ENCODE peak calls at places on chromosomes 12 and 14, in five cellular contexts. One of them, this sample, is unnamed.
A peak's percentile ranks its signal among the peaks of the same experiment; 100 is the strongest.

GRCh38 chr14:89417469-89418225 is 614 bp upstream of the FOXN3 start:
- DNase-seq in A549: peak; percentile 77
- DNase-seq in suprapubic skin: peak; percentile 86
- DNase-seq in lower leg skin: peak; percentile 71
- DNase-seq in HFFc6: peak; percentile 58
- DNase-seq in this sample: no peak

GRCh38 chr12:5656836-5657235 is 224.9 kb downstream of the NTF3 start:
- DNase-seq in A549: no peak
- DNase-seq in suprapubic skin: no peak
- DNase-seq in lower leg skin: no peak
- DNase-seq in HFFc6: no peak
- DNase-seq in this sample: no peak

GRCh38 chr12:57224973-57225679 is 4.4 kb upstream of the SHMT2 start:
- DNase-seq in A549: no peak
- DNase-seq in suprapubic skin: no peak
- DNase-seq in lower leg skin: no peak
- DNase-seq in HFFc6: no peak
- DNase-seq in this sample: no peak

GRCh38 chr14:22098435-22098834 is 424.8 kb upstream of the OR4E1 start:
- DNase-seq in A549: no peak
- DNase-seq in suprapubic skin: no peak
- DNase-seq in lower leg skin: no peak
- DNase-seq in HFFc6: no peak
- DNase-seq in this sample: no peak

GRCh38 chr12:130709151-130710000 is 6.7 kb downstream of the RIMBP2 start:
- DNase-seq in A549: no peak
- DNase-seq in suprapubic skin: no peak
- DNase-seq in lower leg skin: no peak
- DNase-seq in HFFc6: no peak
- DNase-seq in this sample: no peak

GRCh38 chr14:93033983-93034670 is 81.6 kb downstream of the ITPK1 start:
- DNase-seq in A549: no peak
- DNase-seq in suprapubic skin: no peak
- DNase-seq in lower leg skin: no peak
- DNase-seq in HFFc6: no peak
- DNase-seq in this sample: no peak

GRCh38 chr14:35631071-35631805 is 97.3 kb downstream of the INSM2 start:
- DNase-seq in A549: no peak
- DNase-seq in suprapubic skin: no peak
- DNase-seq in lower leg skin: no peak
- DNase-seq in HFFc6: no peak
- DNase-seq in this sample: no peak

GRCh38 chr14:79166171-79166570 is 996.0 kb downstream of the NRXN3 start:
- DNase-seq in A549: no peak
- DNase-seq in suprapubic skin: no peak
- DNase-seq in lower leg skin: no peak
- DNase-seq in HFFc6: no peak
- DNase-seq in this sample: no peak

GRCh38 chr12:57713209-57713608 is 19.3 kb downstream of the OS9 start:
- DNase-seq in A549: no peak
- DNase-seq in suprapubic skin: no peak
- DNase-seq in lower leg skin: no peak
- DNase-seq in HFFc6: no peak
- DNase-seq in this sample: no peak

GRCh38 chr14:55000381-55000780 is 26.5 kb downstream of the WDHD1 start:
- DNase-seq in A549: no peak
- DNase-seq in suprapubic skin: no peak
- DNase-seq in lower leg skin: no peak
- DNase-seq in HFFc6: no peak
- DNase-seq in this sample: no peak

GRCh38 chr12:6963741-6964446 is 6.6 kb downstream of the PHB2 start:
- DNase-seq in A549: no peak
- DNase-seq in suprapubic skin: peak; percentile 75
- DNase-seq in lower leg skin: no peak
- DNase-seq in HFFc6: no peak
- DNase-seq in this sample: no peak

GRCh38 chr12:28966049-28966778 is 182.9 kb upstream of the FAR2 start:
- DNase-seq in A549: no peak
- DNase-seq in suprapubic skin: no peak
- DNase-seq in lower leg skin: no peak
- DNase-seq in HFFc6: no peak
- DNase-seq in this sample: no peak

GRCh38 chr12:32549675-32550079 is 129.4 kb upstream of the DNM1L start:
- DNase-seq in A549: no peak
- DNase-seq in suprapubic skin: no peak
- DNase-seq in lower leg skin: no peak
- DNase-seq in HFFc6: peak; percentile 18
- DNase-seq in this sample: no peak

GRCh38 chr14:36818794-36819384 is 157.2 kb downstream of the PAX9 start:
- DNase-seq in A549: no peak
- DNase-seq in suprapubic skin: no peak
- DNase-seq in lower leg skin: no peak
- DNase-seq in HFFc6: no peak
- DNase-seq in this sample: no peak

GRCh38 chr14:21109377-21110260 is 8.8 kb downstream of the TMEM253 start:
- DNase-seq in A549: no peak
- DNase-seq in suprapubic skin: no peak
- DNase-seq in lower leg skin: peak; percentile 42
- DNase-seq in HFFc6: no peak
- DNase-seq in this sample: no peak

GRCh38 chr14:38721822-38722431 is 381.1 kb downstream of the SEC23A start:
- DNase-seq in A549: peak; percentile 46
- DNase-seq in suprapubic skin: no peak
- DNase-seq in lower leg skin: peak; percentile 51
- DNase-seq in HFFc6: peak; percentile 48
- DNase-seq in this sample: peak; percentile 69

GRCh38 chr14:104284107-104284592 is 145.8 kb downstream of the KIF26A start:
- DNase-seq in A549: no peak
- DNase-seq in suprapubic skin: peak; percentile 57
- DNase-seq in lower leg skin: no peak
- DNase-seq in HFFc6: no peak
- DNase-seq in this sample: no peak

GRCh38 chr12:55659486-55660385 is 23.0 kb downstream of the OR10P1 start:
- DNase-seq in A549: peak; percentile 47
- DNase-seq in suprapubic skin: no peak
- DNase-seq in lower leg skin: no peak
- DNase-seq in HFFc6: no peak
- DNase-seq in this sample: no peak

GRCh38 chr14:77615231-77616132 is 955 bp downstream of the SPTLC2 start:
- DNase-seq in A549: no peak
- DNase-seq in suprapubic skin: no peak
- DNase-seq in lower leg skin: no peak
- DNase-seq in HFFc6: peak; percentile 26
- DNase-seq in this sample: no peak

GRCh38 chr12:69688021-69688420 is 11.1 kb downstream of the BEST3 start:
- DNase-seq in A549: no peak
- DNase-seq in suprapubic skin: no peak
- DNase-seq in lower leg skin: no peak
- DNase-seq in HFFc6: no peak
- DNase-seq in this sample: no peak

GRCh38 chr14:64645220-64645891 is 58.9 kb upstream of the PLEKHG3 start:
- DNase-seq in A549: peak; percentile 94
- DNase-seq in suprapubic skin: no peak
- DNase-seq in lower leg skin: no peak
- DNase-seq in HFFc6: peak; percentile 92
- DNase-seq in this sample: no peak

GRCh38 chr12:72264548-72265175 is 7.5 kb upstream of the TRHDE start:
- DNase-seq in A549: peak; percentile 24
- DNase-seq in suprapubic skin: no peak
- DNase-seq in lower leg skin: no peak
- DNase-seq in HFFc6: no peak
- DNase-seq in this sample: no peak

GRCh38 chr12:72256725-72257124 is 15.4 kb upstream of the TRHDE start:
- DNase-seq in A549: no peak
- DNase-seq in suprapubic skin: no peak
- DNase-seq in lower leg skin: no peak
- DNase-seq in HFFc6: no peak
- DNase-seq in this sample: no peak

DNA sequence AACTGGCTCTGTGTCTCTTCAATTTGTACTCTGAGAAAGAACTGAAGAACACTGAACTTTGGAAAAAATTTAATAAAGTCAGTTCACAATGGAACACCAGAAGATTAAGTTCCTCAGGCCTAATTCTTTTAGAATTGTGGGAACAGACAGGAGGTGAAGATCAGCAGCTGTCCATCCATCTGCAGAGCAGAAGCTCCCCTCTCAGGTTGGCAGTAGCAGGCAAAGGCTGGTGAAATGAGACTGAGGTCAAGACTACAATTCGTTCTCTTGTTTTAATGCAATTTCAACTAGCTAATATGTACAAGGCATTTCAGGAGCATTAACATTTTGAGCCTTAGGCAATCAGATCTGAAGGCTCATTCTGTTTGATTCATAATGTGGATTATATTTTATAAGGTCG is 10.3 kb upstream of the TRHDE start:
- DNase-seq in A549: no peak
- DNase-seq in suprapubic skin: no peak
- DNase-seq in lower leg skin: no peak
- DNase-seq in HFFc6: no peak
- DNase-seq in this sample: no peak
- TF ChIP-seq CTCF in A549: no peak
- TF ChIP-seq CTCF in suprapubic skin: no peak
- TF ChIP-seq CTCF in lower leg skin: no peak
- TF ChIP-seq CTCF in HFFc6: no peak
- TF ChIP-seq CTCF in this sample: no peak

GRCh38 chr14:74765721-74766120 is 2.6 kb downstream of the YLPM1 start:
- DNase-seq in A549: no peak
- DNase-seq in suprapubic skin: no peak
- DNase-seq in lower leg skin: no peak
- DNase-seq in HFFc6: no peak
- DNase-seq in this sample: no peak

GRCh38 chr14:74763803-74764531 is 851 bp downstream of the YLPM1 start:
- DNase-seq in A549: no peak
- DNase-seq in suprapubic skin: peak; percentile 68
- DNase-seq in lower leg skin: peak; percentile 14
- DNase-seq in HFFc6: peak; percentile 7
- DNase-seq in this sample: no peak

DNA sequence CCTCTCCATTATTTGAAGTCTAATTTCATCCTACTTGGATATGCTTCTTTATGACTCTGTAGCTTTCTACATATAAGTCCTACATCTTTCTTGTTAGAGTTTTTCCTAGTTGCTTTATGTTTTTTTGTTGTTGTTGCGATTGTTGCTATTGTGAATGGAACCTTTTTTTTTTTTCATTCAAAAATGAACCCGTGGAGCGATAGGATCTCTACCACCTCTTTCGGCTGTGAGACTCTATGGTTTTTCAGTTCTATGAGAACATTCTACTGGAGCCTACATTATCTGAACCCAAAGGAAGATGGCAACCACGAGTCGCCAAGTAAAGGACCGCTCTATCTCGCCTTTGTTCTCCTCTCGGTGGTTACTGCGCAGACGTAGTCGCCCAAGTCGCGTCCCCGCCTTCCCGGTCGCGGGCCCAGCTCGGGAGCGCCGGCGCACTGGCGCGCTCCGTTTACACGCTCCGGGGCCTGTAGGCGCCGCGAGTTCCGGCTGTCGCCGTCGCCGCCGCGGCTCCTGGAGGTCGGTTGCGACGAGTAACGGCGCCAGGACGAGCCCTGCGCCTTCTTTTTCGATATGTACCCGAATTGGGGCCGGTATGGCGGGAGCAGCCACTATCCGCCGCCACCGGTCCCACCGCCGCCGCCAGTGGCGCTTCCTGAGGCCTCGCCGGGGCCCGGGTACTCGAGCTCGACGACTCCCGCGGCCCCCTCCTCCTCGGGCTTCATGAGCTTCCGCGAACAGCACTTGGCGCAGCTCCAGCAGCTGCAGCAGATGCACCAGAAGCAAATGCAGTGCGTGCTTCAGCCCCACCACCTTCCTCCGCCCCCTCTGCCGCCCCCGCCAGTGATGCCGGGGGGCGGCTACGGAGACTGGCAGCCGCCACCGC is at the start of gene YLPM1:
- DNase-seq in A549: peak; percentile 98
- DNase-seq in suprapubic skin: peak; percentile 94
- DNase-seq in lower leg skin: peak; percentile 92
- DNase-seq in HFFc6: peak; percentile 98
- DNase-seq in this sample: peak; percentile 50
- TF ChIP-seq CTCF in A549: peak; percentile 56
- TF ChIP-seq CTCF in suprapubic skin: no peak
- TF ChIP-seq CTCF in lower leg skin: no peak
- TF ChIP-seq CTCF in HFFc6: peak; percentile 37
- TF ChIP-seq CTCF in this sample: no peak

GRCh38 chr12:30286345-30286926 is 409.2 kb downstream of the IPO8 start:
- DNase-seq in A549: peak; percentile 27
- DNase-seq in suprapubic skin: no peak
- DNase-seq in lower leg skin: no peak
- DNase-seq in HFFc6: no peak
- DNase-seq in this sample: no peak
- TF ChIP-seq CTCF in A549: peak; percentile 9
- TF ChIP-seq CTCF in suprapubic skin: no peak
- TF ChIP-seq CTCF in lower leg skin: no peak
- TF ChIP-seq CTCF in HFFc6: peak; percentile 58
- TF ChIP-seq CTCF in this sample: no peak

DNA sequence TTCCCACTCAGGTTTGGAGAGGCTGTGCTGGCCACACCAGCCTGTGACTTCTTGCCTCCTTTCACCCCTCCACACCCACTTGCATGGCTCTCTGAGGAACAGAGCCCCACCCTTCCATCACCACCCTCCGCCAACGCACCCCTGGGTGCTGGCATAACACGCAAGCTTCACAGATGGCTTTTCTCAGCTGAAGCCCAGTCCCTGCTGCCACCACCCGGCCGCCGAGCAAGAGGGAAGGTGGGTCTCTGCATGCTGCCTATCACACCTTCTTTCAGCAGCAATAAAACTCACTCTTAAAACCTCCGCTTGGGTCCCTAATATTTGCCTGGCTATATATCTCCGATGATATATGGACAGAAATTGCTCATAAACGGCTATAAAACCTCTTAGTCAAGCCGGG is 41.6 kb downstream of the SMUG1 start:
- DNase-seq in A549: no peak
- DNase-seq in suprapubic skin: no peak
- DNase-seq in lower leg skin: no peak
- DNase-seq in HFFc6: no peak
- DNase-seq in this sample: no peak
- TF ChIP-seq CTCF in A549: no peak
- TF ChIP-seq CTCF in suprapubic skin: no peak
- TF ChIP-seq CTCF in lower leg skin: no peak
- TF ChIP-seq CTCF in HFFc6: no peak
- TF ChIP-seq CTCF in this sample: no peak

DNA sequence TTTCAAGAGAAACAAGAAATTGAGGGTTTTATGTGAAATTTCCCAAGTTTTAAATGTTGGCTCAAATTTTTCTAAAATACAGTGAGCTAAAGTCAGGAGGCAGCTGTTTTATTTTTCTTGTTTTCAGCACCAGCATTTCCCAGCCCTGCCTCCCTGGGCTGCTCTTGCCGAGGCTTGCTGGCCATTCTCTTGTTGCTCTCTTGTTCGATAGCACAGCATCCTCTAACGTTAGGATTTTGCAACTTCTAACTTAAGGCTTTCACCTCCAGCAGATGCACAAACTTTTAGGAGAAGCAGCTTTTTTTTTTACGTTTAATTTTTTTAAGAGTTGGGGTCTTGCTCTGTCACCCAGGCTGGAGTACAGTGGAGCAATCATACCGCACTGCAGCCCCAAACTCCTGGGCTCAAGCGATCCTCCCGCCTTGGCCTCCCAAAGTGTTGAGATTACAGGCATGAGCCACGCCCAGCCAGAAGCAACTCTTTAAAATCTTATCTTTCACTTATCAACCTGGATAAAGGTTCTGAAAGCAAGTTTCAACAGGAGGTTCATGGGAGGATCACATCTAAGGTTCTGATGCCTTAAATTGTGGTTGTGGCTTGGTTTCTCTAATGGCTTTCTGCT is 40.2 kb downstream of the B4GALNT3 start:
- DNase-seq in A549: no peak
- DNase-seq in suprapubic skin: no peak
- DNase-seq in lower leg skin: no peak
- DNase-seq in HFFc6: no peak
- DNase-seq in this sample: no peak
- TF ChIP-seq CTCF in A549: no peak
- TF ChIP-seq CTCF in suprapubic skin: no peak
- TF ChIP-seq CTCF in lower leg skin: no peak
- TF ChIP-seq CTCF in HFFc6: no peak
- TF ChIP-seq CTCF in this sample: no peak